ENCODE peak calls at places on chromosomes 6 and 20, in eight cellular contexts. O is body of pancreas, B is hepatocyte, D is HCT116, Y is BJ, X is stomach, Z is fibroblast of mammary gland, M is fibroblast of the aortic adventitia. F is an unnamed sample.

GRCh38 chr6:47414517-47415167 is 62.9 kb upstream of the CD2AP start:
- DNase-seq in X (no peak), Y (peak), B (peak), D (no peak), Z (peak), M (peak), O (peak), F (peak)

GRCh38 chr20:50848846-50849673 is 54.2 kb downstream of the BCAS4 start:
- DNase-seq in O (peak), Z (no peak), X (peak), M (no peak), B (no peak), D (no peak), Y (no peak), F (peak)

GRCh38 chr6:125529061-125529460 is 220.4 kb upstream of the HEY2 start:
- DNase-seq in M (no peak), O (no peak), Z (no peak), X (no peak), B (no peak), D (no peak), Y (no peak), F (no peak)

GRCh38 chr6:108526739-108527174 is 34.0 kb upstream of the FOXO3 start:
- DNase-seq in M (peak), X (no peak), B (peak), Z (peak), D (no peak), Y (no peak), O (no peak), F (peak)

GRCh38 chr20:58790440-58790839 is 60.3 kb downstream of the GNAS-AS1 start:
- DNase-seq in B (no peak), O (no peak), Z (no peak), X (no peak), M (no peak), D (no peak), Y (no peak), F (no peak)

GRCh38 chr20:26209171-26209941 is 512.7 kb upstream of the ZNF337 start:
- DNase-seq in Z (no peak), D (no peak), B (peak), O (no peak), Y (no peak), M (peak), X (no peak), F (no peak)

GRCh38 chr6:63571382-63571882 is 848 bp upstream of the LOC128125822 start:
- DNase-seq in Z (no peak), B (no peak), D (no peak), X (no peak), M (no peak), O (no peak), Y (no peak), F (no peak)

GRCh38 chr20:41049451-41049850 is 20.8 kb downstream of the TOP1 start:
- DNase-seq in Z (no peak), B (no peak), M (no peak), D (no peak), X (no peak), O (no peak), Y (no peak), F (no peak)

DNA sequence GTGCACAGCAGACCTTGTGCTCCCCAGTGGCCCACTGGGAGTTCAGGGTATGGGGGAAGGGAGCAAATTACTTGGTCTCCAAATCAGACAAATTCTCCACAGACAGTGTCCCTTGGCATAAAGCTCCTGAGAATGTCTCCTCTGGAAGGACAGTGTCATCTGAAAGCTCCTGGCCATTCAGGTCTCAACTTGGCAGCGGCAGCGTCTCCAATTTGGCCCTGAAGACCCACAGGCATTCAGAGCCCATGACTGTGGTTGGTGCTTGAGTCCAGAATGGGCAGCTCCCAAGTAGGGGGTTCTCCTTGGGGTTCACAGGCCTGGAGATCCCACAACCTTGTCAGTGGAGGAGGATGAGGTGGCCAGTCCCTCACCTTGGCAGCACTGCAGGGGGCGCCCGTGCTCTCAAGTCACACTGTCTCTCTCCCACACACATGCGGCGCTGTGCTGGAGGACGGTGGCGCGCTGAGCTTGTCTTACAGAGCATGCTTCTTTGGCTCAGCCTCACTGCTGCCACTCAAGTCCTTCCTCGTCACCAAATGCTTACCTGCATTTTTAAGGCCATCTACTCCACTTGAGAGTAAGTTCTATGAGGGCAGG is 20.7 kb downstream of the DYNLRB1 start:
- DNase-seq in Y (no peak), Z (peak), D (no peak), O (peak), B (no peak), M (no peak), X (peak), F (peak)
- TF ChIP-seq CTCF in Y (peak), Z (peak), D (peak), O (peak), B (no peak), M (peak), X (peak), F (peak)

GRCh38 chr6:127102299-127102698 is 16.2 kb upstream of the RSPO3 start:
- DNase-seq in X (no peak), Z (peak), B (peak), O (no peak), M (peak), Y (peak), D (no peak), F (no peak)

GRCh38 chr6:127102859-127103258 is 15.6 kb upstream of the RSPO3 start:
- DNase-seq in X (no peak), D (no peak), M (no peak), B (no peak), Y (no peak), O (no peak), Z (no peak), F (no peak)

GRCh38 chr6:127096167-127096566 is 22.3 kb upstream of the RSPO3 start:
- DNase-seq in Z (no peak), Y (no peak), O (no peak), M (no peak), B (no peak), D (no peak), X (no peak), F (no peak)

GRCh38 chr6:127103482-127103881 is 15.0 kb upstream of the RSPO3 start:
- DNase-seq in B (no peak), X (no peak), D (no peak), Z (peak), Y (no peak), O (no peak), M (no peak), F (no peak)

GRCh38 chr6:127100510-127101140 is 17.8 kb upstream of the RSPO3 start:
- DNase-seq in D (no peak), Z (peak), Y (no peak), X (no peak), M (peak), B (no peak), O (no peak), F (no peak)
- TF ChIP-seq CTCF in D (peak), Z (peak), Y (peak), X (no peak), M (peak), B (peak), O (no peak), F (peak)

DNA sequence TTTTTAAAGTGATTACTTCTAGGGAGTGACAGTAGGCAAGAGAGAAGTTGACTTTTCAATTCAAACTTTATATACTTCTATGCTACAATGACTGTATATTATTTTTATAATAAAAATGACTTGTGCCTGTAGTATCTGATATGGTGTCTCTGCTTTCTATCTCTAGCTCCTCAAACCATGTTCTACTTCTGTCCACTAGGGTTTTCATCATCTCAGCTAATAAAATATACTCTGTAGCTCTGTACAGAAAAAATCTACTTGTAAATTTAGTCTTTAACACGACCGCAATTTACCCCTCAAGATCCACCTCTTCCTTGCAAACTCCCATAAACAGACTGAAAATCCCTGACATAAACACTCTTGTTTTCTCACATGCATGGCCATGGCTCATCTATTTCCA is 42.3 kb downstream of the HBS1L start:
- DNase-seq in B (no peak), O (no peak), M (no peak), D (no peak), X (no peak), Z (no peak), Y (no peak), F (no peak)
- TF ChIP-seq CTCF in B (no peak), O (no peak), M (no peak), D (peak), X (no peak), Z (no peak), Y (no peak), F (no peak)

GRCh38 chr6:115468272-115469005 is 592.3 kb downstream of the FRK start:
- DNase-seq in X (no peak), D (no peak), M (no peak), Z (no peak), Y (no peak), B (no peak), O (no peak), F (peak)
- TF ChIP-seq CTCF in X (no peak), D (no peak), M (no peak), Z (no peak), Y (no peak), B (no peak), O (no peak), F (peak)